ENCODE peak calls at places on chromosomes 4 and X, in seven cellular contexts. S is K562, Y is HCT116, V is HepG2, Q is SK-N-SH, H is GM12878, O is H1. A is an unnamed sample.

GRCh38 chr4:144295286-144295995 is 154.9 kb upstream of the GYPA start:
- DNase-seq in S (no peak), Y (no peak), V (no peak), Q (no peak), H (no peak), O (no peak), A (no peak)

GRCh38 chrX:70301716-70302115 is 11.8 kb downstream of the KIF4A start:
- DNase-seq in S (no peak), Y (no peak), V (no peak), Q (no peak), H (no peak), O (no peak), A (no peak)

GRCh38 chr4:38925492-38926418 is 58.1 kb downstream of the FAM114A1 start:
- DNase-seq in S (no peak), Y (no peak), V (no peak), Q (peak), H (no peak), O (no peak), A (no peak)

GRCh38 chrX:38400401-38400910 is 48.1 kb downstream of the OTC start:
- DNase-seq in S (no peak), Y (no peak), V (no peak), Q (no peak), H (no peak), O (no peak), A (no peak)

GRCh38 chr4:162157241-162157640 is 6.6 kb downstream of the FSTL5 start:
- DNase-seq in S (no peak), Y (no peak), V (no peak), Q (no peak), H (no peak), O (no peak), A (no peak)

GRCh38 chrX:47184486-47184885 is 9.1 kb upstream of the UBA1 start:
- DNase-seq in S (no peak), Y (no peak), V (no peak), Q (no peak), H (no peak), O (no peak), A (no peak)

GRCh38 chr4:40301592-40301991 is 33.5 kb upstream of the CHRNA9 start:
- DNase-seq in S (no peak), Y (no peak), V (no peak), Q (no peak), H (peak), O (no peak), A (no peak)

GRCh38 chrX:135591871-135592270 is 71.4 kb downstream of the INTS6L start:
- DNase-seq in S (no peak), Y (no peak), V (no peak), Q (no peak), H (no peak), O (no peak), A (no peak)

GRCh38 chr4:17339376-17339775 is 172.5 kb downstream of the QDPR start:
- DNase-seq in S (no peak), Y (no peak), V (no peak), Q (no peak), H (no peak), O (no peak), A (no peak)

GRCh38 chr4:155950461-155950860 is 3.2 kb downstream of the CTSO start:
- DNase-seq in S (no peak), Y (no peak), V (no peak), Q (no peak), H (no peak), O (no peak), A (no peak)

GRCh38 chrX:53073115-53073581 is 9.0 kb upstream of the TSPYL2 start:
- DNase-seq in S (no peak), Y (peak), V (no peak), Q (no peak), H (no peak), O (no peak), A (no peak)

GRCh38 chr4:145557720-145558119 is 61.5 kb upstream of the MMAA start:
- DNase-seq in S (peak), Y (peak), V (peak), Q (peak), H (peak), O (peak), A (peak)

GRCh38 chr4:145553375-145553774 is 65.8 kb upstream of the MMAA start:
- DNase-seq in S (no peak), Y (no peak), V (no peak), Q (no peak), H (no peak), O (no peak), A (no peak)

GRCh38 chr4:145546556-145546955 is 64.9 kb downstream of the SMAD1 start:
- DNase-seq in S (no peak), Y (no peak), V (no peak), Q (no peak), H (no peak), O (no peak), A (no peak)

GRCh38 chr4:145554691-145555090 is 64.5 kb upstream of the MMAA start:
- DNase-seq in S (no peak), Y (no peak), V (no peak), Q (no peak), H (no peak), O (no peak), A (peak)

GRCh38 chr4:145552181-145552822 is 66.9 kb upstream of the MMAA start:
- DNase-seq in S (no peak), Y (no peak), V (no peak), Q (no peak), H (peak), O (no peak), A (no peak)
- TF ChIP-seq JUND in S (no peak), Y (no peak), V (no peak), Q (no peak), H (no peak), O (no peak), A (no peak)

DNA sequence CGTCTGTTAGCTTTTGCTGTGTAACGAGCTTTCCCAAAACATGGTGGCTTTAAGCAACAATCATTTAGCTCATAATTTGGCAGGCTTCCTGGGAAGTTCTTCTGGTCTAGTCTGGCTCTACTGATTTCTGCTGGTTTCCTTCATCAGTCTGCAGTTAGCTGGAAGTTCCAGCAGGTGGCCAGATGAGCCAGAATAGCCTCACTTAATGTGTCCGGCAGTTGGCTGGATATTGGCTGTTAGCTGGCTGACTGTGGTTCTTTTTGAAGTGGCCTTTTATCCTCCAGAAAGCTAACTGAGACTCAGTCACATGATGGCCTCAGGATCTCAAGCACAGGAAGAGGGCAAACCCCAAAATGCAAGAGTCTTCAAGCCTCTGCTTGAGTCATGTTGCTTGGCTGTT is 34.9 kb downstream of the FTHL17 start:
- DNase-seq in S (peak), Y (peak), V (peak), Q (peak), H (no peak), O (no peak), A (peak)
- TF ChIP-seq JUND in S (no peak), Y (no peak), V (no peak), Q (no peak), H (no peak), O (no peak), A (no peak)

GRCh38 chrX:149473966-149474365 is 31.1 kb downstream of the IDS start:
- DNase-seq in S (no peak), Y (no peak), V (no peak), Q (no peak), H (no peak), O (no peak), A (no peak)
- TF ChIP-seq JUND in S (no peak), Y (no peak), V (no peak), Q (no peak), H (no peak), O (no peak), A (no peak)

DNA sequence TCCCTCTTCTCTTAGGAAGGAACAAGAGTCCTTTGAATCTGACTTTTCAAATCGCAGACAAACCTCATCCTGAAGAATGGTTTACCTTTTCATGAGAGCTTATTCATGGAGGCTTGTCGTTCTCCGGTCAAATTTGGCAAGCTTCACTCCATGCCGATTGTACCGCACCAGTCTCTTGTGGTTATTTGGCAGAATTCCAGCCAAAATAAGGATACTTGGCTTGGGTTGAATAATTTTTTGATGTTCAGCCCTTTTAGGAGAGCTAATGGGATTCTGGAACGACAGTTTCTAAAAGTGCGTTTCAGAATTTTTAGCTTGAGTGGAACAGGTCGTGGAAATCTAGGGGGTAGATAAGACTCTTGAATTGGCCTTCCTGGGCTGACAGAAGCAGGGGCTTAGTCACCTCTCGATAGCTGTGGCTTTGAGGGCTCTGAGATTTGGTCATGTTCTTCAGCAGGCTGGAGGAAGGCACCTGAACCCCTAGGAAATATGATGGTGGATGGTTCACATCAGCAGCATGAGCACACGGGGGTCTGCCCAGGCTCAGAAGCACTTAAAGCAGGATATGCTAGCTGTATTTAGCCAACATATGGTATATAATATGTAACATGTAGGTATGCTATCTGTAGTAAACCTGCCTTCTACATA is 1.5 kb downstream of the KLHL2 start:
- DNase-seq in S (no peak), Y (no peak), V (no peak), Q (no peak), H (no peak), O (no peak), A (no peak)
- TF ChIP-seq JUND in S (no peak), Y (no peak), V (no peak), Q (no peak), H (no peak), O (no peak), A (no peak)

DNA sequence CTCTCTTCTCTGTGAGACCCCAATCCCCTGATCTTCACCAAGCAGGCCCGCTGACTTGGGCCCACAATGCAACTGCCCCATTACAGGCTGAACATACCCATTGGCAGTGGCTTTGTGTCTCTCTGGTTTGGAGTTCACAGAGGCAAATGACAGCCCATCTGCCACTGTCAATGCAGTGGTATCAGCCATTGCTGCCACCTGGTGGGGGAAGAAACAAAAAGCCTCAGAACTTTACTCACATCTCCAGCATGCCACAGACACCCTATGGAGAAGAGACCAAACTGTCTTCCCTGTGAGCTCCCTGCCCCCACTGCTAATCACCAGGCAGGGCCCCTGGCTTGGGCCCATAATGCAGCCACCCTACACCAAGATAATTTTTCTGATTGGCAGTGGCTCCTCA is 729.3 kb upstream of the ACTRT1 start:
- DNase-seq in S (no peak), Y (no peak), V (peak), Q (peak), H (no peak), O (no peak), A (peak)
- TF ChIP-seq JUND in S (no peak), Y (no peak), V (no peak), Q (no peak), H (no peak), O (no peak), A (no peak)

GRCh38 chr4:125639182-125639621 is 324.4 kb downstream of the FAT4 start:
- DNase-seq in S (no peak), Y (no peak), V (no peak), Q (peak), H (no peak), O (peak), A (no peak)
- TF ChIP-seq JUND in S (no peak), Y (no peak), V (no peak), Q (no peak), H (no peak), O (peak), A (no peak)

GRCh38 chrX:101642086-101642485 is 17.6 kb downstream of the ARMCX2 start:
- DNase-seq in S (no peak), Y (no peak), V (no peak), Q (no peak), H (no peak), O (no peak), A (no peak)
- TF ChIP-seq JUND in S (no peak), Y (no peak), V (no peak), Q (no peak), H (no peak), O (no peak), A (no peak)

DNA sequence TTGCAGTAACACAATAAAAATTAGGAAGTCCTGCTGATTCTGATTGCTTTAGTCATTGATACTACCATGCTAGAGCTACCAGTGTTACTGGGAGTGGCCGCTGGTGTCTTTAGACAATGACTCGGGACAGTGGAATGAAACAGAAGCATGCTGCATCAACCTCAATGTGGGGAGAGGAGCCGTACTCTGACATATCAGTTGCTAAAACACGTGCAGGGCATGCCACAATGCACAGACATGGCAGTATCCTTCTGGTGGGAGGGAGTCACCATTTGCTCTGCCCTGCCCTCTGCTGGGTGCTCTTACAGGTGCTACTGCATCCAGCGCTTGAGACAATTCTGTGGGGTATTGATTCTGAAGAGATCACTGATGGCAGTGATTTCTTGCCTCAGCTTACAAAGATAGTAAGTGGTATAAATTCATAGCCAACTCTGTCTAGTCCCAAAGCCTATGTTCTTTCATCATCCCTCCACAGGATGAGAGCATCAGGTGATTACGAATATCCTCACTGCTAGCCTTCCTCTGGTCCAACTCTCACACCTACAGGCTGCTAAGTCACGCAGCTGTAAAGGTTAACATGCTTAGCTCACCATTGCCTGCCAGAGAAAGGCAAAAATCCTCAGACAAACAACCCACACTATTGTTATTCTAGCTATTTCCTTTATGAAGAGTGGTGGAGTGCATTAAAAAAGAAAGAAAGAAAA is 43.7 kb downstream of the NSG1 start:
- DNase-seq in S (peak), Y (peak), V (peak), Q (peak), H (no peak), O (no peak), A (peak)
- TF ChIP-seq JUND in S (no peak), Y (no peak), V (no peak), Q (no peak), H (no peak), O (no peak), A (no peak)

DNA sequence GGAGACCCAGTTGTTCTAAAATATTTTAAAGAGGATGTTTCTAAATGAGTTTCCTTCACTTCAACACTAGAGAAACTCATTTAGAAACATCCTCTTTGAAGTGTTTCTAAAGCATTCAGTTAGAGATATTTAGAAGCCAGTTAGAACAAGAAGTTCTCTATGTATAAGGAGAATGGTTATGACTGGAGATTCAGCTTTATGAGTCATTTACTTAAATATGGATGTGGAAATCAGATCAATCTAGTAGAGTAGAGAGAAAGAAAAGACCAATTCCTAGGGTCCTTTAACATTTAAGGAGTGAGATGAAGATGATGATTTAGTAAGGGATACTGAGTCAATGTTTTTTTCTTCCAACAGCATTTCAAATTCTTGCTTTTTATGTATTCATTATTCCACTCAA is 234.1 kb downstream of the GRXCR1 start:
- DNase-seq in S (no peak), Y (no peak), V (no peak), Q (no peak), H (no peak), O (no peak), A (no peak)
- TF ChIP-seq JUND in S (no peak), Y (no peak), V (no peak), Q (no peak), H (no peak), O (no peak), A (no peak)

DNA sequence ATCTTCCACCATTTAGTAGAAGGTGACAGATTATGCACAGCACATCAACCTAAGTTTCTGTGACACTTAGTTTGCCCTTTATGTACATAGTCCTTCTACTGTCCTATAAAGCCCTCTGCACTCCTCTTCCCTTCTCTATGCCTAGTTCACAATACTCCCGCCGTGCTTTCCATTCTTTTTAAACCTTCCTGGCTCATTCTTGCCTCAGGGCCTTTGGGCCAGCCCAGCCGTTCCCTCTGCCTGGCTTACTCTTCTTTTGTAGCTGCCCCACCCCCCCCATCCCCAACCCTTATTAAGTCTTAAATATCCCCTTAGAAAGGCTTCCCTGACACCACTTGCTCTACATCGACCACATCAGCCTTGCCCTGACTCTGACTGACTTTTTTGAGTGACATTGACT is 33.0 kb downstream of the SGMS2 start:
- DNase-seq in S (no peak), Y (no peak), V (no peak), Q (no peak), H (no peak), O (no peak), A (no peak)
- TF ChIP-seq JUND in S (no peak), Y (no peak), V (no peak), Q (no peak), H (no peak), O (no peak), A (no peak)

A was measured in T47D.